ENCODE peak calls at places on chromosomes 2 and 18, in eight cellular contexts. H, P, J, I, K, N, D and W are unnamed samples.

GRCh38 chr18:74896390-74896991 is 298.8 kb downstream of the ZNF407 start:
- DNase-seq in P (peak; percentile 41), H (peak; percentile 63), K (no peak), D (peak; percentile 71), J (no peak), N (peak; percentile 32), I (peak; percentile 6), W (peak; percentile 72)

GRCh38 chr2:36964496-36965058 is 1.8 kb downstream of the STRN start:
- DNase-seq in D (no peak), P (no peak), H (no peak), N (no peak), J (no peak), K (no peak), I (no peak), W (no peak)

GRCh38 chr2:170822885-170823799 is 6.5 kb downstream of the GAD1 start:
- DNase-seq in H (no peak), N (no peak), J (peak; percentile 58), P (no peak), D (no peak), K (no peak), I (no peak), W (no peak)

GRCh38 chr2:228590681-228591080 is 409.2 kb upstream of the SPHKAP start:
- DNase-seq in J (no peak), H (no peak), P (no peak), N (no peak), D (no peak), I (no peak), K (no peak), W (no peak)

GRCh38 chr2:168432565-168433186 is 23.4 kb upstream of the CERS6 start:
- DNase-seq in N (no peak), P (peak; percentile 80), I (no peak), K (peak; percentile 14), D (no peak), H (no peak), J (no peak), W (no peak)

GRCh38 chr2:85796549-85797262 is 42.9 kb downstream of the ATOH8 start:
- DNase-seq in H (no peak), N (no peak), D (no peak), I (no peak), J (no peak), P (no peak), K (no peak), W (no peak)

GRCh38 chr2:46157966-46158310 is 139.3 kb upstream of the EPAS1 start:
- DNase-seq in K (no peak), P (no peak), I (no peak), J (no peak), H (no peak), N (peak; percentile 20), D (no peak), W (no peak)

GRCh38 chr2:70939847-70940580 is 4.3 kb downstream of the ATP6V1B1 start:
- DNase-seq in N (peak; percentile 0), P (no peak), J (no peak), K (no peak), D (peak; percentile 38), H (no peak), I (no peak), W (no peak)

GRCh38 chr18:9827856-9828793 is 57.6 kb upstream of the TXNDC2 start:
- DNase-seq in H (no peak), P (no peak), D (no peak), K (no peak), N (peak; percentile 91), J (no peak), I (peak; percentile 99), W (peak; percentile 62)

GRCh38 chr2:11896386-11896785 is 150.0 kb downstream of the LPIN1 start:
- DNase-seq in J (no peak), N (no peak), I (no peak), K (no peak), D (no peak), H (no peak), P (no peak), W (no peak)